ENCODE peak calls at places on chromosomes 4 and X, in nine cellular contexts. M, V, K, T, J, P, L, S and E are unnamed samples.
A peak's percentile ranks its signal among the peaks of the same experiment; 100 is the strongest.

GRCh38 chrX:17377795-17378194 is 2.8 kb downstream of the NHS start:
- DNase-seq in T (no peak), V (no peak), J (no peak), S (no peak), L (no peak), K (no peak), M (no peak), P (no peak), E (no peak)

GRCh38 chr4:113094802-113095201 is 45.3 kb downstream of the ANK2 start:
- DNase-seq in L (no peak), K (peak; percentile 22), V (no peak), P (peak; percentile 13), J (peak; percentile 3), S (no peak), M (no peak), T (peak; percentile 51), E (no peak)

GRCh38 chrX:39953879-39954278 is 143.9 kb downstream of the BCOR start:
- DNase-seq in P (no peak), K (peak; percentile 90), L (no peak), T (no peak), J (no peak), S (no peak), M (peak; percentile 64), V (no peak), E (no peak)

GRCh38 chr4:173486714-173487392 is 43.2 kb downstream of the HAND2 start:
- DNase-seq in T (no peak), P (no peak), K (no peak), L (no peak), J (no peak), V (no peak), M (no peak), S (no peak), E (no peak)

GRCh38 chr4:87461281-87461700 is 38.9 kb downstream of the NUDT9 start:
- DNase-seq in V (peak; percentile 19), P (no peak), S (no peak), K (no peak), T (no peak), J (no peak), M (no peak), L (no peak), E (no peak)

GRCh38 chr4:752196-752861 is 46.7 kb downstream of the PCGF3 start:
- DNase-seq in L (no peak), V (no peak), J (no peak), M (no peak), S (no peak), P (no peak), K (no peak), T (no peak), E (no peak)

GRCh38 chrX:96576358-96576757 is 108.3 kb upstream of the DIAPH2 start:
- DNase-seq in L (no peak), K (peak; percentile 3), T (no peak), J (no peak), M (no peak), S (no peak), V (no peak), P (no peak), E (no peak)

GRCh38 chr4:80831383-80832361 is 198.8 kb upstream of the BMP3 start:
- DNase-seq in K (peak; percentile 8), V (no peak), T (no peak), L (no peak), P (peak; percentile 13), S (no peak), M (no peak), J (no peak), E (peak; percentile 15)

GRCh38 chrX:155148724-155149537 is 67.3 kb upstream of the VBP1 start:
- DNase-seq in K (peak; percentile 54), V (no peak), P (peak; percentile 18), L (no peak), J (no peak), S (no peak), T (peak; percentile 53), M (peak; percentile 27), E (no peak)

GRCh38 chr4:183504930-183505555 is at the start of gene ING2:
- DNase-seq in L (peak; percentile 67), S (no peak), T (peak; percentile 86), K (peak; percentile 85), P (peak; percentile 63), V (no peak), M (peak; percentile 64), J (peak; percentile 61), E (no peak)

GRCh38 chr4:182492456-182492855 is 249.3 kb downstream of the TENM3 start:
- DNase-seq in L (no peak), J (no peak), V (peak; percentile 38), P (peak; percentile 68), T (no peak), S (no peak), K (peak; percentile 9), M (no peak), E (peak; percentile 39)

GRCh38 chr4:53855886-53856260 is 208.5 kb downstream of the CHIC2 start:
- DNase-seq in K (peak; percentile 21), S (no peak), M (no peak), T (no peak), J (no peak), L (no peak), V (peak; percentile 67), P (peak; percentile 95), E (peak; percentile 82)

GRCh38 chrX:12548746-12549145 is 242.5 kb upstream of the PRPS2 start:
- DNase-seq in L (no peak), K (peak; percentile 77), J (no peak), M (peak; percentile 19), S (no peak), P (peak; percentile 6), V (no peak), T (peak; percentile 24), E (no peak)

GRCh38 chr4:173420324-173420752 is 21.4 kb upstream of the SCRG1 start:
- DNase-seq in J (no peak), M (no peak), L (peak; percentile 4), V (no peak), P (peak; percentile 33), S (no peak), T (peak; percentile 54), K (peak; percentile 31), E (no peak)

GRCh38 chr4:57147335-57148060 is 37.3 kb upstream of the IGFBP7 start:
- DNase-seq in M (no peak), P (peak; percentile 76), S (no peak), V (peak; percentile 77), L (no peak), J (no peak), K (peak; percentile 62), T (no peak), E (peak; percentile 24)

GRCh38 chrX:31931225-31931624 is 859.4 kb upstream of the FTHL17 start:
- DNase-seq in L (no peak), V (peak; percentile 4), K (peak; percentile 58), T (no peak), S (no peak), J (no peak), P (no peak), M (peak; percentile 15), E (no peak)

GRCh38 chrX:47223476-47224250 is 5.2 kb downstream of the CDK16 start:
- DNase-seq in K (no peak), J (no peak), V (no peak), T (no peak), P (no peak), M (no peak), S (no peak), L (no peak), E (no peak)

GRCh38 chr4:121072836-121073362 is 564 bp upstream of the NDNF start:
- DNase-seq in K (no peak), P (no peak), T (no peak), V (no peak), L (no peak), J (no peak), M (peak; percentile 47), S (no peak), E (no peak)

GRCh38 chr4:159540501-159540900 is 437.6 kb downstream of the RAPGEF2 start:
- DNase-seq in J (no peak), K (no peak), L (no peak), P (no peak), M (no peak), S (no peak), T (no peak), V (no peak), E (no peak)

GRCh38 chr4:7481227-7481626 is 46.5 kb upstream of the PSAPL1 start:
- DNase-seq in T (no peak), K (no peak), S (no peak), V (no peak), J (no peak), P (no peak), L (no peak), M (no peak), E (no peak)

GRCh38 chr4:140095694-140096482 is 58.1 kb downstream of the MAML3 start:
- DNase-seq in S (no peak), P (peak; percentile 80), K (peak; percentile 65), J (no peak), V (peak; percentile 98), L (no peak), T (no peak), M (peak; percentile 17), E (no peak)

GRCh38 chr4:152363086-152363485 is 172.8 kb downstream of the FBXW7 start:
- DNase-seq in P (peak; percentile 76), J (no peak), V (no peak), T (no peak), K (no peak), L (no peak), S (no peak), M (no peak), E (peak; percentile 75)